ENCODE peak calls at places on chromosomes 12 and 14, in nine cellular contexts. One of them, this sample, is unnamed.

GRCh38 chr12:125124320-125124966 is 59.2 kb downstream of the AACS start:
- DNase-seq in MCF 10A: no peak
- DNase-seq in GM20000: no peak
- DNase-seq in CD8-positive, alpha-beta T cell: no peak
- DNase-seq in stomach: peak; percentile 66
- DNase-seq in psoas muscle: no peak
- DNase-seq in PC-3: peak; percentile 85
- DNase-seq in fibroblast of pulmonary artery: no peak
- DNase-seq in epithelial cell of proximal tubule: no peak
- DNase-seq in this sample: no peak

GRCh38 chr12:84912191-84913142 is at the start of gene SLC6A15:
- DNase-seq in MCF 10A: peak; percentile 88
- DNase-seq in GM20000: peak; percentile 15
- DNase-seq in CD8-positive, alpha-beta T cell: no peak
- DNase-seq in stomach: no peak
- DNase-seq in psoas muscle: peak; percentile 53
- DNase-seq in PC-3: no peak
- DNase-seq in fibroblast of pulmonary artery: peak; percentile 89
- DNase-seq in epithelial cell of proximal tubule: no peak
- DNase-seq in this sample: peak; percentile 58

GRCh38 chr14:77613207-77613606 is 3.2 kb downstream of the SPTLC2 start:
- DNase-seq in MCF 10A: peak; percentile 82
- DNase-seq in GM20000: no peak
- DNase-seq in CD8-positive, alpha-beta T cell: no peak
- DNase-seq in stomach: no peak
- DNase-seq in psoas muscle: no peak
- DNase-seq in PC-3: peak; percentile 50
- DNase-seq in fibroblast of pulmonary artery: peak; percentile 34
- DNase-seq in epithelial cell of proximal tubule: no peak
- DNase-seq in this sample: no peak

GRCh38 chr12:90631581-90631980 is 323.4 kb downstream of the CCER1 start:
- DNase-seq in MCF 10A: no peak
- DNase-seq in GM20000: no peak
- DNase-seq in CD8-positive, alpha-beta T cell: no peak
- DNase-seq in stomach: no peak
- DNase-seq in psoas muscle: no peak
- DNase-seq in PC-3: no peak
- DNase-seq in fibroblast of pulmonary artery: peak; percentile 26
- DNase-seq in epithelial cell of proximal tubule: no peak
- DNase-seq in this sample: no peak

GRCh38 chr12:68267892-68268396 is 14.5 kb upstream of the IL22 start:
- DNase-seq in MCF 10A: peak; percentile 77
- DNase-seq in GM20000: no peak
- DNase-seq in CD8-positive, alpha-beta T cell: no peak
- DNase-seq in stomach: no peak
- DNase-seq in psoas muscle: no peak
- DNase-seq in PC-3: peak; percentile 11
- DNase-seq in fibroblast of pulmonary artery: peak; percentile 88
- DNase-seq in epithelial cell of proximal tubule: no peak
- DNase-seq in this sample: no peak

GRCh38 chr12:49548822-49549648 is 10.2 kb downstream of the KCNH3 start:
- DNase-seq in MCF 10A: no peak
- DNase-seq in GM20000: peak; percentile 53
- DNase-seq in CD8-positive, alpha-beta T cell: no peak
- DNase-seq in stomach: peak; percentile 39
- DNase-seq in psoas muscle: peak; percentile 67
- DNase-seq in PC-3: no peak
- DNase-seq in fibroblast of pulmonary artery: no peak
- DNase-seq in epithelial cell of proximal tubule: no peak
- DNase-seq in this sample: no peak

GRCh38 chr12:52675301-52675701 is 4.9 kb downstream of the KRT1 start:
- DNase-seq in MCF 10A: no peak
- DNase-seq in GM20000: no peak
- DNase-seq in CD8-positive, alpha-beta T cell: no peak
- DNase-seq in stomach: no peak
- DNase-seq in psoas muscle: no peak
- DNase-seq in PC-3: no peak
- DNase-seq in fibroblast of pulmonary artery: no peak
- DNase-seq in epithelial cell of proximal tubule: no peak
- DNase-seq in this sample: no peak

GRCh38 chr12:54429014-54429471 is 10.0 kb upstream of the ITGA5 start:
- DNase-seq in MCF 10A: peak; percentile 79
- DNase-seq in GM20000: no peak
- DNase-seq in CD8-positive, alpha-beta T cell: no peak
- DNase-seq in stomach: no peak
- DNase-seq in psoas muscle: no peak
- DNase-seq in PC-3: peak; percentile 30
- DNase-seq in fibroblast of pulmonary artery: no peak
- DNase-seq in epithelial cell of proximal tubule: no peak
- DNase-seq in this sample: no peak

GRCh38 chr12:100716949-100717732 is 77.4 kb upstream of the ANO4 start:
- DNase-seq in MCF 10A: no peak
- DNase-seq in GM20000: no peak
- DNase-seq in CD8-positive, alpha-beta T cell: no peak
- DNase-seq in stomach: no peak
- DNase-seq in psoas muscle: no peak
- DNase-seq in PC-3: no peak
- DNase-seq in fibroblast of pulmonary artery: peak; percentile 23
- DNase-seq in epithelial cell of proximal tubule: no peak
- DNase-seq in this sample: peak; percentile 21

GRCh38 chr14:98018626-98019025 is 1221.4 kb downstream of the VRK1 start:
- DNase-seq in MCF 10A: no peak
- DNase-seq in GM20000: no peak
- DNase-seq in CD8-positive, alpha-beta T cell: peak; percentile 9
- DNase-seq in stomach: no peak
- DNase-seq in psoas muscle: no peak
- DNase-seq in PC-3: no peak
- DNase-seq in fibroblast of pulmonary artery: no peak
- DNase-seq in epithelial cell of proximal tubule: no peak
- DNase-seq in this sample: no peak

GRCh38 chr12:104177663-104178501 is 37.7 kb upstream of the TXNRD1 start:
- DNase-seq in MCF 10A: peak; percentile 96
- DNase-seq in GM20000: no peak
- DNase-seq in CD8-positive, alpha-beta T cell: no peak
- DNase-seq in stomach: peak; percentile 38
- DNase-seq in psoas muscle: peak; percentile 83
- DNase-seq in PC-3: peak; percentile 85
- DNase-seq in fibroblast of pulmonary artery: peak; percentile 99
- DNase-seq in epithelial cell of proximal tubule: peak; percentile 89
- DNase-seq in this sample: no peak

DNA sequence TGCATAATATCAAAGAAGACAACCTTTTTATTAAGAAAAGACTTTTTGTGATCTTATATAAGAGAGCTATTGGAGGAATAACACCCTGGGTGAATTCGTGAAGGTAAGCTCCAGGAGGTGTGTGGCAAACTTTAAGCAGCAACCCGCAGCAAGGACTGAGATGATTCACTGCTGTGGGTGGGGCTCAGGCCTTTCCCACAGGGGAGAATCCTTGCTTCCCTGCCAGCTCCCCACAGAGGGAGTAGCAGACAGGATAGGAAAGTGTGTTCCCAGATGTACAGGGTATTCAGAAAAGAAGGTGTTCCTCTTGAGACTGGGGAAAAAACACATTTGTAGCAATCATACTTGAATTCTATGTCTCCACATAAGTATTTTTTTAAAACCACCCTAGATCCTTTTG is 9.2 kb downstream of the NDUFA12 start:
- DNase-seq in MCF 10A: peak; percentile 83
- DNase-seq in GM20000: no peak
- DNase-seq in CD8-positive, alpha-beta T cell: no peak
- DNase-seq in stomach: no peak
- DNase-seq in psoas muscle: no peak
- DNase-seq in PC-3: peak; percentile 81
- DNase-seq in fibroblast of pulmonary artery: peak; percentile 62
- DNase-seq in epithelial cell of proximal tubule: no peak
- DNase-seq in this sample: no peak
- TF ChIP-seq CTCF in MCF 10A: no peak
- TF ChIP-seq CTCF in GM20000: no peak
- TF ChIP-seq CTCF in CD8-positive, alpha-beta T cell: no peak
- TF ChIP-seq CTCF in stomach: no peak
- TF ChIP-seq CTCF in psoas muscle: no peak
- TF ChIP-seq CTCF in PC-3: no peak
- TF ChIP-seq CTCF in fibroblast of pulmonary artery: no peak
- TF ChIP-seq CTCF in epithelial cell of proximal tubule: no peak
- TF ChIP-seq CTCF in this sample: no peak

GRCh38 chr14:73949752-73950734 is at the start of the genes COQ6 and FAM161B:
- DNase-seq in MCF 10A: peak; percentile 97
- DNase-seq in GM20000: peak; percentile 86
- DNase-seq in CD8-positive, alpha-beta T cell: peak; percentile 82
- DNase-seq in stomach: peak; percentile 95
- DNase-seq in psoas muscle: peak; percentile 96
- DNase-seq in PC-3: peak; percentile 99
- DNase-seq in fibroblast of pulmonary artery: peak; percentile 97
- DNase-seq in epithelial cell of proximal tubule: peak; percentile 70
- DNase-seq in this sample: peak; percentile 81
- TF ChIP-seq CTCF in MCF 10A: no peak
- TF ChIP-seq CTCF in GM20000: no peak
- TF ChIP-seq CTCF in CD8-positive, alpha-beta T cell: no peak
- TF ChIP-seq CTCF in stomach: no peak
- TF ChIP-seq CTCF in psoas muscle: no peak
- TF ChIP-seq CTCF in PC-3: no peak
- TF ChIP-seq CTCF in fibroblast of pulmonary artery: no peak
- TF ChIP-seq CTCF in epithelial cell of proximal tubule: no peak
- TF ChIP-seq CTCF in this sample: peak; percentile 18

DNA sequence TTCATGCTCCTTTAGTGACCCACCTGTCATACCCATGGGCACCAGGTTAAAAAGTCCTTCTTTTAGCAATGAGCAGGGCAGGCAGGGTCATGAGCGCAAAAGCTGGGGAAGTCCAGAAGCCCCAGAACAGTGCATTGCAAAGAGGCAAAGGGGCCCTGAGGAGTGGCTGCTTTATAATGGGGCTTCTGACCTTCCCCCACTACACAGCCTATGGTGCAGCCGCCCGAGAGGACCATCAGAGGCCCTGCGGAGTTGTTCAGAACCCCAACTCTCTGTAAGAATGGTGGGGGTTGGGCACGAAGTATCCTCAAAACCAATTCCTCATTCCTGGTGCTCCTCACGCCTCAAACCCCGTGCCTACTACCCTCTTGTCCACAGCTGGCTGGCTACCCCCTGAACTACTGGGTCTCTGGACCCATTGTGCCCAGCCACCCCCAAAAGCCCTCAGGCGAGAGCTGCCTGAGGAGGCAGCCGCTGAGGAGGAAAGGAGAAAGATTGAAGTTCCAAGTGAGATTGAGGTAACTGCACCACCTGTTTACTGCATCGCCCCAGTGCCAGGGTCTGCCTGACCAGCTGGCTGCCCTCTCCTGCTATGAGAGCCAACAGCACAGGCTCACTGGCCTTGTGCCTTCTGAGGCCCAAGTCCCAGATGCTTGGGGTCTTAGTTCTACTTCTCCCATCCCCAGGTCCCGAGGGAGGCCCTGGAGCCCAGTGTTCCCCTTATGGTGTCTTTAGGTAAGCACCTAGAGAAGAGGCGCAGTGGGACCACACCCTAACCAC is 6.7 kb downstream of the REC8 start:
- DNase-seq in MCF 10A: no peak
- DNase-seq in GM20000: no peak
- DNase-seq in CD8-positive, alpha-beta T cell: no peak
- DNase-seq in stomach: no peak
- DNase-seq in psoas muscle: peak; percentile 35
- DNase-seq in PC-3: no peak
- DNase-seq in fibroblast of pulmonary artery: no peak
- DNase-seq in epithelial cell of proximal tubule: no peak
- DNase-seq in this sample: no peak
- TF ChIP-seq CTCF in MCF 10A: no peak
- TF ChIP-seq CTCF in GM20000: no peak
- TF ChIP-seq CTCF in CD8-positive, alpha-beta T cell: no peak
- TF ChIP-seq CTCF in stomach: no peak
- TF ChIP-seq CTCF in psoas muscle: no peak
- TF ChIP-seq CTCF in PC-3: no peak
- TF ChIP-seq CTCF in fibroblast of pulmonary artery: no peak
- TF ChIP-seq CTCF in epithelial cell of proximal tubule: no peak
- TF ChIP-seq CTCF in this sample: no peak

DNA sequence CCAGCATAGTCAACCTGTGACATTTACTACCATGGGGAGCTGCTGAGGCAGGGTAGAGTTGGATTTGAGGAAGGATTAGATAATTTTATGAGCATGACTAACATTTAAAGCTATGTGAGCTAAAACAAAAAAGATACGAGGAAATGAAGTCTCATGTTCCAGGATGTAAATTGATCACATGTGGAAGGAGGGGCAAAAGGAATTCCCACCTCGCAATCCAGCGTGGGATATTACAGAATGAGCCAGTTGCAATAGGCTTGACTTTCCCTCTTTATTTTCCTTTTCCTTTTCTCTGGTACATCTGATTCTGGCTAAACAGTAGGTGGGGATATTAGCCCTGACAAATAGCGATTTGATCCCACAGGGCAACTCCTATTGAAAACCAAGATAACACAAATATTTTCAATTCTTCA is 214.9 kb upstream of the HMGA2 start:
- DNase-seq in MCF 10A: peak; percentile 82
- DNase-seq in GM20000: no peak
- DNase-seq in CD8-positive, alpha-beta T cell: no peak
- DNase-seq in stomach: no peak
- DNase-seq in psoas muscle: no peak
- DNase-seq in PC-3: peak; percentile 94
- DNase-seq in fibroblast of pulmonary artery: peak; percentile 80
- DNase-seq in epithelial cell of proximal tubule: no peak
- DNase-seq in this sample: no peak
- TF ChIP-seq CTCF in MCF 10A: no peak
- TF ChIP-seq CTCF in GM20000: no peak
- TF ChIP-seq CTCF in CD8-positive, alpha-beta T cell: no peak
- TF ChIP-seq CTCF in stomach: no peak
- TF ChIP-seq CTCF in psoas muscle: no peak
- TF ChIP-seq CTCF in PC-3: peak; percentile 66
- TF ChIP-seq CTCF in fibroblast of pulmonary artery: peak; percentile 23
- TF ChIP-seq CTCF in epithelial cell of proximal tubule: peak; percentile 40
- TF ChIP-seq CTCF in this sample: no peak

GRCh38 chr12:99600388-99600787 is 47.2 kb upstream of the GARIN6 start:
- DNase-seq in MCF 10A: no peak
- DNase-seq in GM20000: no peak
- DNase-seq in CD8-positive, alpha-beta T cell: no peak
- DNase-seq in stomach: no peak
- DNase-seq in psoas muscle: no peak
- DNase-seq in PC-3: no peak
- DNase-seq in fibroblast of pulmonary artery: no peak
- DNase-seq in epithelial cell of proximal tubule: no peak
- DNase-seq in this sample: no peak

GRCh38 chr12:99596762-99597161 is 50.8 kb upstream of the GARIN6 start:
- DNase-seq in MCF 10A: no peak
- DNase-seq in GM20000: no peak
- DNase-seq in CD8-positive, alpha-beta T cell: no peak
- DNase-seq in stomach: no peak
- DNase-seq in psoas muscle: no peak
- DNase-seq in PC-3: no peak
- DNase-seq in fibroblast of pulmonary artery: no peak
- DNase-seq in epithelial cell of proximal tubule: no peak
- DNase-seq in this sample: no peak

GRCh38 chr12:99598785-99599184 is 48.8 kb upstream of the GARIN6 start:
- DNase-seq in MCF 10A: no peak
- DNase-seq in GM20000: no peak
- DNase-seq in CD8-positive, alpha-beta T cell: no peak
- DNase-seq in stomach: no peak
- DNase-seq in psoas muscle: no peak
- DNase-seq in PC-3: no peak
- DNase-seq in fibroblast of pulmonary artery: no peak
- DNase-seq in epithelial cell of proximal tubule: no peak
- DNase-seq in this sample: no peak
- TF ChIP-seq CTCF in MCF 10A: no peak
- TF ChIP-seq CTCF in GM20000: no peak
- TF ChIP-seq CTCF in CD8-positive, alpha-beta T cell: no peak
- TF ChIP-seq CTCF in stomach: no peak
- TF ChIP-seq CTCF in psoas muscle: no peak
- TF ChIP-seq CTCF in PC-3: no peak
- TF ChIP-seq CTCF in fibroblast of pulmonary artery: no peak
- TF ChIP-seq CTCF in epithelial cell of proximal tubule: no peak
- TF ChIP-seq CTCF in this sample: no peak

GRCh38 chr12:56104815-56105476 is 587 bp downstream of the PA2G4 start:
- DNase-seq in MCF 10A: peak; percentile 21
- DNase-seq in GM20000: no peak
- DNase-seq in CD8-positive, alpha-beta T cell: no peak
- DNase-seq in stomach: peak; percentile 34
- DNase-seq in psoas muscle: peak; percentile 56
- DNase-seq in PC-3: peak; percentile 13
- DNase-seq in fibroblast of pulmonary artery: no peak
- DNase-seq in epithelial cell of proximal tubule: no peak
- DNase-seq in this sample: no peak
- TF ChIP-seq CTCF in MCF 10A: no peak
- TF ChIP-seq CTCF in GM20000: no peak
- TF ChIP-seq CTCF in CD8-positive, alpha-beta T cell: no peak
- TF ChIP-seq CTCF in stomach: no peak
- TF ChIP-seq CTCF in psoas muscle: no peak
- TF ChIP-seq CTCF in PC-3: peak; percentile 14
- TF ChIP-seq CTCF in fibroblast of pulmonary artery: no peak
- TF ChIP-seq CTCF in epithelial cell of proximal tubule: no peak
- TF ChIP-seq CTCF in this sample: no peak